ENCODE peak calls at places on chromosomes 12 and 14, in nine cellular contexts. E is heart left ventricle, T is H1, G is neural progenitor cell, M is fibroblast of lung, W is cardiac muscle cell, L is PC-3, D is tibial artery, I is adrenal gland. C is an unnamed sample.

GRCh38 chr12:123148223-123148622 is 2.7 kb downstream of the PITPNM2 start:
- DNase-seq in E (no peak), T (no peak), G (no peak), M (no peak), W (no peak), L (no peak), D (no peak), I (no peak), C (no peak)

GRCh38 chr14:42374332-42374731 is 767.7 kb downstream of the LRFN5 start:
- DNase-seq in E (no peak), T (no peak), G (no peak), M (peak), W (no peak), L (peak), D (no peak), I (no peak), C (no peak)

GRCh38 chr14:94451091-94451751 is 1.4 kb downstream of the SERPINA11 start:
- DNase-seq in E (no peak), T (no peak), G (peak), M (no peak), W (no peak), L (no peak), D (no peak), I (no peak), C (no peak)

GRCh38 chr12:13347241-13348043 is 150.9 kb downstream of the EMP1 start:
- DNase-seq in E (peak), T (no peak), G (no peak), M (peak), W (no peak), L (peak), D (no peak), I (no peak), C (peak)

GRCh38 chr12:92615703-92616102 is 87.1 kb upstream of the PLEKHG7 start:
- DNase-seq in E (no peak), T (no peak), G (no peak), M (no peak), W (no peak), L (peak), D (no peak), I (no peak), C (peak)

GRCh38 chr12:95646781-95647184 is 95.5 kb upstream of the USP44 start:
- DNase-seq in E (no peak), T (no peak), G (no peak), M (no peak), W (no peak), L (no peak), D (no peak), I (no peak), C (no peak)

GRCh38 chr12:51694146-51694545 is 103.1 kb downstream of the SCN8A start:
- DNase-seq in E (no peak), T (no peak), G (no peak), M (no peak), W (no peak), L (no peak), D (no peak), I (no peak), C (no peak)

GRCh38 chr12:49974231-49974675 is 1.5 kb downstream of the AQP6 start:
- DNase-seq in E (peak), T (no peak), G (peak), M (peak), W (peak), L (peak), D (peak), I (peak), C (no peak)

GRCh38 chr14:104237651-104238423 is 99.5 kb downstream of the KIF26A start:
- DNase-seq in E (no peak), T (no peak), G (no peak), M (no peak), W (no peak), L (no peak), D (peak), I (peak), C (no peak)

GRCh38 chr14:52790756-52791203 is 627 bp downstream of the GNPNAT1 start:
- DNase-seq in E (no peak), T (no peak), G (no peak), M (no peak), W (no peak), L (no peak), D (no peak), I (no peak), C (no peak)

GRCh38 chr14:100028990-100029677 is 36.1 kb upstream of the EVL start:
- DNase-seq in E (no peak), T (no peak), G (no peak), M (no peak), W (no peak), L (peak), D (no peak), I (no peak), C (no peak)

GRCh38 chr12:47767197-47767724 is 5.8 kb upstream of the SLC48A1 start:
- DNase-seq in E (peak), T (no peak), G (peak), M (peak), W (peak), L (peak), D (no peak), I (no peak), C (peak)

GRCh38 chr14:64502476-64503183 is 1.0 kb downstream of the ZBTB25 start:
- DNase-seq in E (no peak), T (no peak), G (peak), M (peak), W (peak), L (peak), D (no peak), I (peak), C (no peak)

GRCh38 chr14:88248606-88249005 is 74.5 kb downstream of the KCNK10 start:
- DNase-seq in E (no peak), T (no peak), G (no peak), M (no peak), W (no peak), L (peak), D (no peak), I (no peak), C (no peak)

GRCh38 chr12:48815281-48816110 is 2.8 kb upstream of the CACNB3 start:
- DNase-seq in E (peak), T (no peak), G (peak), M (peak), W (peak), L (peak), D (peak), I (peak), C (peak)

GRCh38 chr14:89673499-89674225 is 256.6 kb upstream of the FOXN3 start:
- DNase-seq in E (no peak), T (no peak), G (no peak), M (peak), W (peak), L (peak), D (no peak), I (no peak), C (no peak)

GRCh38 chr12:31476437-31476836 is 114.5 kb downstream of the DENND5B start:
- DNase-seq in E (no peak), T (no peak), G (no peak), M (no peak), W (no peak), L (no peak), D (no peak), I (no peak), C (no peak)

GRCh38 chr14:51094282-51094821 is 553 bp downstream of the TRIM9 start:
- DNase-seq in E (peak), T (no peak), G (peak), M (peak), W (peak), L (no peak), D (no peak), I (peak), C (no peak)

GRCh38 chr12:50026691-50027090 is 1.4 kb upstream of the RACGAP1 start:
- DNase-seq in E (no peak), T (no peak), G (no peak), M (no peak), W (no peak), L (no peak), D (no peak), I (no peak), C (no peak)

GRCh38 chr14:94441130-94441529 is 11.5 kb downstream of the SERPINA11 start:
- DNase-seq in E (no peak), T (no peak), G (no peak), M (no peak), W (no peak), L (no peak), D (no peak), I (no peak), C (no peak)

GRCh38 chr14:93832665-93833064 is 44.4 kb upstream of the PRIMA1 start:
- DNase-seq in E (peak), T (no peak), G (no peak), M (no peak), W (no peak), L (no peak), D (no peak), I (peak), C (no peak)

GRCh38 chr12:3530548-3530947 is 39.5 kb downstream of the PRMT8 start:
- DNase-seq in E (peak), T (no peak), G (no peak), M (no peak), W (no peak), L (no peak), D (no peak), I (no peak), C (no peak)

GRCh38 chr14:103186894-103187586 is 63.8 kb downstream of the TNFAIP2 start:
- DNase-seq in E (no peak), T (peak), G (peak), M (no peak), W (no peak), L (no peak), D (no peak), I (no peak), C (no peak)

GRCh38 chr14:90576981-90577660 is 180.3 kb downstream of the CALM1 start:
- DNase-seq in E (no peak), T (no peak), G (no peak), M (no peak), W (no peak), L (no peak), D (no peak), I (no peak), C (no peak)

GRCh38 chr12:52895726-52896189 is 9.1 kb downstream of the KRT8 start:
- DNase-seq in E (no peak), T (no peak), G (no peak), M (no peak), W (no peak), L (no peak), D (no peak), I (no peak), C (no peak)

GRCh38 chr12:88996389-88996788 is 355.9 kb downstream of the DUSP6 start:
- DNase-seq in E (no peak), T (no peak), G (no peak), M (no peak), W (no peak), L (peak), D (no peak), I (no peak), C (no peak)

GRCh38 chr14:87503711-87504110 is 489.3 kb downstream of the GALC start:
- DNase-seq in E (no peak), T (no peak), G (no peak), M (no peak), W (no peak), L (no peak), D (no peak), I (no peak), C (no peak)

GRCh38 chr12:113537751-113538087 is 66.0 kb upstream of the LHX5 start:
- DNase-seq in E (no peak), T (no peak), G (no peak), M (no peak), W (no peak), L (peak), D (no peak), I (no peak), C (peak)

GRCh38 chr12:26787125-26787495 is 45.9 kb downstream of the ITPR2 start:
- DNase-seq in E (no peak), T (no peak), G (peak), M (peak), W (no peak), L (peak), D (no peak), I (no peak), C (peak)

GRCh38 chr14:78968249-78968648 is 798.1 kb downstream of the NRXN3 start:
- DNase-seq in E (no peak), T (no peak), G (no peak), M (no peak), W (no peak), L (no peak), D (no peak), I (no peak), C (no peak)

GRCh38 chr14:68947802-68948201 is 31.3 kb downstream of the ACTN1 start:
- DNase-seq in E (peak), T (no peak), G (peak), M (peak), W (peak), L (no peak), D (peak), I (no peak), C (no peak)

GRCh38 chr14:68946423-68946822 is 32.7 kb downstream of the ACTN1 start:
- DNase-seq in E (peak), T (no peak), G (no peak), M (no peak), W (no peak), L (no peak), D (no peak), I (no peak), C (no peak)

GRCh38 chr14:68944162-68944561 is 34.9 kb downstream of the ACTN1 start:
- DNase-seq in E (peak), T (no peak), G (no peak), M (no peak), W (no peak), L (no peak), D (no peak), I (no peak), C (no peak)

GRCh38 chr14:68945190-68945584 is 33.9 kb downstream of the ACTN1 start:
- DNase-seq in E (no peak), T (no peak), G (no peak), M (no peak), W (no peak), L (no peak), D (no peak), I (no peak), C (no peak)

GRCh38 chr14:68945585-68946289 is 33.4 kb downstream of the ACTN1 start:
- DNase-seq in E (peak), T (no peak), G (no peak), M (no peak), W (no peak), L (no peak), D (no peak), I (no peak), C (no peak)
- H3K27ac ChIP-seq in E (peak), T (no peak), G (no peak), M (no peak), W (no peak), L (no peak), D (peak), I (no peak), C (peak)

GRCh38 chr14:23125933-23126524 is 7.0 kb upstream of the CEBPE start:
- DNase-seq in E (no peak), T (no peak), G (no peak), M (no peak), W (no peak), L (no peak), D (no peak), I (no peak), C (no peak)
- TF ChIP-seq CTCF in E (no peak), T (no peak), G (no peak), M (no peak), W (no peak), L (no peak), D (no peak), I (no peak), C (no peak)

GRCh38 chr14:31197671-31198070 is 9.9 kb downstream of the HECTD1 start:
- DNase-seq in E (no peak), T (no peak), G (no peak), M (no peak), W (no peak), L (no peak), D (no peak), I (no peak), C (no peak)

GRCh38 chr14:31196839-31197477 is 10.6 kb downstream of the HECTD1 start:
- DNase-seq in E (no peak), T (no peak), G (no peak), M (no peak), W (no peak), L (no peak), D (no peak), I (no peak), C (no peak)

GRCh38 chr14:31194095-31194494 is 13.5 kb downstream of the HECTD1 start:
- DNase-seq in E (no peak), T (no peak), G (no peak), M (peak), W (no peak), L (peak), D (no peak), I (no peak), C (no peak)

GRCh38 chr14:31190717-31191263 is 16.8 kb downstream of the HECTD1 start:
- DNase-seq in E (no peak), T (no peak), G (no peak), M (no peak), W (no peak), L (no peak), D (no peak), I (no peak), C (no peak)

GRCh38 chr14:31194661-31195060 is 12.9 kb downstream of the HECTD1 start:
- DNase-seq in E (no peak), T (no peak), G (no peak), M (peak), W (no peak), L (no peak), D (no peak), I (no peak), C (no peak)
- H3K27ac ChIP-seq in E (no peak), T (no peak), G (no peak), M (no peak), W (peak), L (peak), D (peak), I (peak), C (no peak)

GRCh38 chr12:104985206-104985605 is 910 bp upstream of the NOPCHAP1 start:
- DNase-seq in E (no peak), T (no peak), G (no peak), M (no peak), W (no peak), L (no peak), D (no peak), I (no peak), C (no peak)
- TF ChIP-seq CTCF in E (no peak), T (no peak), G (no peak), M (no peak), W (no peak), L (peak), D (no peak), I (no peak), C (no peak)

DNA sequence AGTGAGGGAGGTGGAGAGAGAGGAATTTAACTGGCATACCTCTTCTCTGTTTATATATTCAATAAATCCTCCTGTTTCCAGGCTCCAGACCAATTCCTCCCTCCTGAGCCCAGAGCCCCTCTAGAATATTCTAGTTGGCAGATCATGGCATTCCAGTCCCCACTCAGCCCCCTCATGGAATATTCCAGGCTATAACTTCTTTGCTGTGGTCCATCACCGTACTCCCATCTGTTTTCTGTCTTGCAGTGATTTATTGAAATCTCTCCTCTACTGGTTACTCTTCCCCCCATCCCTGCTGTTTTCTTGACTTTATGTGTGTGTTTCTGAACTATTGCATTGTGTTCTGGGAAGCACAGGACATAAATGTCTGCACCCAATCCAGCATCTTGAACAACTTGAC is 26.1 kb downstream of the PDE6H start:
- DNase-seq in E (no peak), T (no peak), G (no peak), M (no peak), W (no peak), L (no peak), D (no peak), I (no peak), C (no peak)
- H3K27ac ChIP-seq in E (no peak), T (no peak), G (no peak), M (no peak), W (no peak), L (peak), D (peak), I (no peak), C (no peak)

GRCh38 chr14:81268016-81268416 is 47.3 kb upstream of the GTF2A1 start:
- DNase-seq in E (no peak), T (no peak), G (no peak), M (no peak), W (no peak), L (peak), D (no peak), I (no peak), C (no peak)
- TF ChIP-seq CTCF in E (no peak), T (no peak), G (no peak), M (no peak), W (no peak), L (peak), D (no peak), I (no peak), C (no peak)

C was measured in RWPE1.